ENCODE peak calls at places on chromosomes 7 and 10, in seven cellular contexts. W, O, J, Z, B, N and U are unnamed samples.

GRCh38 chr10:90738885-90739284 is 119.0 kb downstream of the HTR7 start:
- DNase-seq in W (no peak), O (no peak), J (no peak), Z (no peak), B (no peak), N (no peak), U (no peak)

GRCh38 chr10:129755075-129756020 is 208.7 kb downstream of the EBF3 start:
- DNase-seq in W (no peak), O (no peak), J (no peak), Z (no peak), B (no peak), N (no peak), U (no peak)

GRCh38 chr7:95951531-95951930 is 179.2 kb downstream of the DYNC1I1 start:
- DNase-seq in W (no peak), O (no peak), J (no peak), Z (no peak), B (no peak), N (no peak), U (no peak)

GRCh38 chr7:33423646-33424020 is 294.3 kb downstream of the BBS9 start:
- DNase-seq in W (peak), O (peak), J (peak), Z (peak), B (peak), N (no peak), U (peak)

GRCh38 chr7:157459966-157460365 is 123.2 kb downstream of the DNAJB6 start:
- DNase-seq in W (no peak), O (no peak), J (peak), Z (no peak), B (no peak), N (no peak), U (no peak)

GRCh38 chr7:139035588-139036353 is at the start of gene ZC3HAV1L:
- DNase-seq in W (no peak), O (peak), J (peak), Z (no peak), B (peak), N (peak), U (peak)

GRCh38 chr10:97651773-97652172 is 11.3 kb downstream of the PI4K2A start:
- DNase-seq in W (no peak), O (no peak), J (no peak), Z (no peak), B (no peak), N (no peak), U (no peak)

GRCh38 chr10:20237091-20237570 is 420.9 kb downstream of the PLXDC2 start:
- DNase-seq in W (no peak), O (no peak), J (no peak), Z (no peak), B (no peak), N (no peak), U (no peak)

GRCh38 chr7:7257899-7258692 is 75.8 kb downstream of the C1GALT1 start:
- DNase-seq in W (peak), O (no peak), J (no peak), Z (no peak), B (peak), N (no peak), U (peak)

GRCh38 chr7:13778967-13779366 is 210.5 kb downstream of the ETV1 start:
- DNase-seq in W (no peak), O (no peak), J (no peak), Z (no peak), B (no peak), N (no peak), U (no peak)

GRCh38 chr7:90474284-90475210 is 5.1 kb downstream of the PTTG1IP2 start:
- DNase-seq in W (no peak), O (no peak), J (no peak), Z (no peak), B (no peak), N (no peak), U (no peak)

GRCh38 chr10:72276013-72276387 is 2.3 kb downstream of the DDIT4 start:
- DNase-seq in W (no peak), O (no peak), J (no peak), Z (peak), B (no peak), N (no peak), U (no peak)

GRCh38 chr7:20219446-20220292 is 2.5 kb upstream of the MACC1 start:
- DNase-seq in W (peak), O (peak), J (no peak), Z (peak), B (no peak), N (no peak), U (no peak)

GRCh38 chr7:134442441-134443220 is 16.3 kb downstream of the AKR1B1 start:
- DNase-seq in W (no peak), O (no peak), J (no peak), Z (no peak), B (no peak), N (no peak), U (no peak)

GRCh38 chr7:134443396-134444070 is 15.4 kb downstream of the AKR1B1 start:
- DNase-seq in W (no peak), O (no peak), J (no peak), Z (peak), B (no peak), N (no peak), U (no peak)

GRCh38 chr7:134444961-134445315 is 14.0 kb downstream of the AKR1B1 start:
- DNase-seq in W (no peak), O (no peak), J (no peak), Z (no peak), B (no peak), N (no peak), U (no peak)

GRCh38 chr7:134446446-134446845 is 12.5 kb downstream of the AKR1B1 start:
- DNase-seq in W (no peak), O (no peak), J (no peak), Z (no peak), B (no peak), N (no peak), U (no peak)

DNA sequence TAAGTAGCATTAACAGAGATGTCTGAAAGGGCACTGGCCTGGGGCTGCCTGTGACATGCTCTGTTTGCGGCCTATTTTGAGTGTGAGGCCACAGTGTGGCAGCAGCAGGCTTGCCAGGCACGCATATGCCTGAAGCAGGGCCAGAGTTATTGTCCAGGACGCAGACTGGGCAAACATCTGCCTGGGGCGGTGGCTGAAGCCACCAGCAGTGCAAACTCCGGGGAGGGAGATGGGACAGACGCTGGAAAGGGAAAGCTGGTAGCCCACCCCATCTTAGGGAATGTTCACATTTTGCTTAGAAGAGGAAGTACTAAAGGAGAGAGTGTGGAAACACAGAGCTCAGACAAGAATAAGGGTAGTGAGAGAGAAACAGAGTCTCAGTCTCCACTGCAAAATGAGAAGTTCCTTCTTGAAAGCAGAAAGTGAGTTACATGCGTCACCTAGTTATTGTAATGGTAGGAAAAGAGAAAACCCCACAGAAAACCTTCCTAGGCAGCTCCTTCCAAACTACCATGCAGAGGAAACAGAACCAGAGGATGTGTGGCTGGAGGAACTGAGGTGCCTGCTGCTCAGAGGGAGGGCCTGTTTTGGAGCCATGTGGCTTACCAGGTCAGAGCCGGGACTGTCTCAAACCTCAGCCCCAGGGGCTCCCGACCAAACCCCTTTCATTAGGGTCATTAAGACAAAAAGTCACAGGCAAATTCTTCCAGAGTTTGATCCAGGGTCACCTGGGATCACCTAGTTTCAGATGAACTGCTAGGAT is 14.5 kb downstream of the AKR1B1 start:
- DNase-seq in W (no peak), O (no peak), J (no peak), Z (no peak), B (no peak), N (no peak), U (no peak)
- TF ChIP-seq TAF1 in W (no peak), O (no peak), J (no peak), Z (no peak), B (no peak), N (no peak), U (no peak)

DNA sequence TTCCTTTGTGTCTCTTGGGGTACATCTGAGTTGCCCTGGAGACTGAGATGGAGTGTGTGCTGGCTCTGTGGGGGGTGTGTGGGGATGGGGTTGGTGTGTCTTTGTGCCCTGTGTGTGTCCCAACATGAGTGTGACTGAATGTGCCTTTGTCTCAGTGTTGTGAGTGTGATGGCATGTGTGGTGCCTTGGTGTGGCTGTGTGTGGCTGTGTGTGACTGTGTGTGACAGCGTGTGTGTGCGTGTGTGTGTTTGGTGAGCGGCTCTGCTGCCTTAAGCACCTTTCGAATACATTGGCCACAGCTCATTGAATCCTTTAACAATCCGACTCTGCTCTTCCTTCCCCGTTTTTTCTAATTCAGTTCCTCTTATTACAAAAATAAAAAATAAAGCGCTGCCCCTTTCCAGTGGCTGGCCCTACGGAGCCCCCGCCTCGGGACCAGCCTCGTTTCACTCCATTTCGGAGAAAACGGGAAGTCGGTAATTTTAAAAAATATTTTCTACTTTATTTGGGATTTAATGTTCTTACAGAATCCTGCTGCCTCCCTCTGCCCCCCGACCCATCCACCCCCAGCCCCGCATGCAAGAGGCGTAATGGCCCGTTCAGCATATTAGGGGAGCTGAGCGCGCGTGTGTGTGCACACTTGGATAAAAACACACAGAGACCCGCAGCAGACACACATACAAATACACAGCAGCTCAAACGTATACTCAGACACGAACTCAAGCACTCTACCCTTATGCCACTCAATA is 35.5 kb downstream of the HIF1AN start:
- DNase-seq in W (no peak), O (no peak), J (no peak), Z (no peak), B (no peak), N (peak), U (no peak)
- TF ChIP-seq TAF1 in W (no peak), O (no peak), J (no peak), Z (no peak), B (no peak), N (no peak), U (no peak)

DNA sequence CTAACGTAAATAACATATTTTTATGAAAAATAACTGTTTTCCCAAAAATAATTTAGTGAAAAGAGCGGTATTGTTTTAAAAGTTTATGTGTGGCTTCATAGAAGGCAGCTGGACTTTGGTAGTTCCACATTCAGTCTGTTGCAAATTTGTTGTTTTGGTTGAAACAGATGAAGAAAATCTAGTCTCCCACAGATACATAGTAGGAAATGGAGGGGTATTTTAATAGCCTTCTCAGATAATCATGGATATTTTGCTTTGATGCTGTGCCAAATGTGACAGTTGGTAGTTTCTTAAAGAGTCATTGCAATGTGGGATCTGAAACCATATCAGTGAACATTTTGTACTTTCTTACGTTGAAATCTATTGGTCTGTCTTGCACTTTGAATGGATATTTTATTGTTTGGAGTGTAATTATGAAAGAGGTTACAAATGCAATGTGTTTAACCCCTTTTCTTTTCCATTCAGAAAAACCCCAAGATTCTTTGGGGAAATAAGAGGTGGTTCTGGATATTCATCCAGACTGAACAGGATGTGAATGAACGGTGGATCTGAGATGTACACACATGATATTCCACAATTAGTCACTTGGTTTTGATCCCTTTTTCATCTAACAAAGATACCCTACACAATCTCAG is 10.4 kb downstream of the ZNF365 start:
- DNase-seq in W (no peak), O (no peak), J (no peak), Z (no peak), B (no peak), N (no peak), U (no peak)
- TF ChIP-seq TAF1 in W (no peak), O (no peak), J (no peak), Z (no peak), B (no peak), N (no peak), U (no peak)

DNA sequence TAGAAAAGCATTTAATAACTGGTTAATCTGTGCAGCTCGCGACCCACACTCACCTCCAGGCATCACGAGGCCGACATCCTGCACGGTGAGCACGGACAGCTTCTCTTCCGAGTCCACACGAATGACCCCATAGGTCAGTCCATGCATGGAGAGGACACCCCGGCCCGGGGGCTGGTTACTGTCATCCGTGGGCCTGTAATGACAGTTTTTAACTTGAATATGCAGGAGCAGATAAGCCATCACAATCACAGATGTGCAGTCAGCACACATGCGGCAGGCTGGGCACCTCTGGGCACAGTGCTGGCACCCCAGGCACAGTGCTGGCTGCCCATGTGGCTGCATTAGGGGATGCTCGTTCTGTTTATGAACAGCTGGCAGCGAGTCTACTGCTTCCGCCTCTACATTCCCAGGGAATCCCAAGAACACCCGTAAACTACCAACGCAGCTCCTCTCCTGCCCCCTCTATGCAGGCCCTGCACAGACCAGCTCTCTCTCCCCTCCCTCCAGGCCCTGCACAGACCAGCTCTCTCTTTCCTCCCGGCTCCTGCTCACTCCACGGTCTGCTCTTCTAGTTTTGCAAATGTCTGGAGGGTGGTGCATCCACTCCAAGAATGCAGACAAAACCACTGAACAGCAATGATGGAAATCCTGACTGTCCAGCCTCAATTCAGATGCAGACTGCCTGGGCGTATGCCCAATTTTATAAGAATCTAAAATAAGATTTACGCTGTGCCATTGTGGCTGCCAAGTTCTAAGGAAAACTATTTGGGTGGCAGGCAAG is 234.4 kb downstream of the ZMYND11 start:
- DNase-seq in W (no peak), O (no peak), J (no peak), Z (no peak), B (no peak), N (peak), U (no peak)
- TF ChIP-seq TAF1 in W (no peak), O (no peak), J (no peak), Z (no peak), B (no peak), N (no peak), U (no peak)

GRCh38 chr10:121956111-121957061 is 18.6 kb downstream of the NSMCE4A start:
- DNase-seq in W (no peak), O (no peak), J (no peak), Z (no peak), B (no peak), N (no peak), U (no peak)
- TF ChIP-seq TAF1 in W (no peak), O (no peak), J (no peak), Z (no peak), B (no peak), N (no peak), U (no peak)

GRCh38 chr7:31707089-31707488 is 20.1 kb downstream of the PPP1R17 start:
- DNase-seq in W (peak), O (no peak), J (no peak), Z (no peak), B (no peak), N (no peak), U (no peak)
- TF ChIP-seq TAF1 in W (no peak), O (no peak), J (no peak), Z (no peak), B (no peak), N (no peak), U (no peak)

GRCh38 chr10:76298329-76298728 is 866.9 kb downstream of the LRMDA start:
- DNase-seq in W (no peak), O (no peak), J (no peak), Z (no peak), B (no peak), N (no peak), U (no peak)

GRCh38 chr10:76301950-76302349 is 870.5 kb downstream of the LRMDA start:
- DNase-seq in W (no peak), O (peak), J (no peak), Z (no peak), B (no peak), N (no peak), U (no peak)

GRCh38 chr10:76297787-76298281 is 866.4 kb downstream of the LRMDA start:
- DNase-seq in W (no peak), O (peak), J (no peak), Z (no peak), B (no peak), N (no peak), U (no peak)

GRCh38 chr10:76296885-76297775 is 865.7 kb downstream of the LRMDA start:
- DNase-seq in W (no peak), O (no peak), J (no peak), Z (no peak), B (no peak), N (no peak), U (no peak)

GRCh38 chr10:76299501-76299900 is 868.1 kb downstream of the LRMDA start:
- DNase-seq in W (no peak), O (no peak), J (no peak), Z (no peak), B (no peak), N (no peak), U (no peak)
- TF ChIP-seq TAF1 in W (no peak), O (no peak), J (no peak), Z (no peak), B (no peak), N (no peak), U (no peak)

DNA sequence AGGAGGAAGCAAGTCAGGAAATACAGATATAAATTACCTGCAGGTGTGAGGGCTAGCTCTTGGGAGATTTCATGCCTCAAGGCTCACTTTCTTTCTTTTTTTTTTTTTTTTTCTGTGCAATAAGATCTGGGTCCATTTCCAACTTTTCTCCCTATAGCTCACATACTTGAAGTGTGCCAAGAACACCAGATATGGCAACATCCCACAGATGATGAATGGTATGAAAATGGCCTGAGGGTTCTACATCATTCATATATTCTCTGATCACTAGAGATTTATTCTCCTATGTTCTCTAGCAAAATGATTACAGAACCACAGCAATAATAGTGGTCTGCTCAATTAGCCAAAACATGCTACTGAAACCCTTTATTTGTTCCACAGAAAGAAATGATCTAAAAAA is 117.2 kb downstream of the LRRTM3 start:
- DNase-seq in W (no peak), O (no peak), J (no peak), Z (no peak), B (no peak), N (no peak), U (no peak)
- TF ChIP-seq TAF1 in W (no peak), O (no peak), J (no peak), Z (no peak), B (no peak), N (no peak), U (no peak)